ENCODE peak calls at places on chromosomes 4 and X, in nine cellular contexts. One of them, this sample, is unnamed.

GRCh38 chr4:183107891-183108459 is 8.9 kb downstream of the WWC2 start:
- DNase-seq in left lung: no peak
- DNase-seq in upper lobe of right lung: no peak
- DNase-seq in hippocampal formation: no peak
- DNase-seq in GM23248: no peak
- DNase-seq in fibroblast of mammary gland: peak
- DNase-seq in activated CD4-positive, CD25-positive, alpha-beta regulatory T cell treated with anti-CD3 and anti-CD28 coated beads, Interleukin-2, amount 50 U/mL, for 16 hours: no peak
- DNase-seq in stimulated activated CD4-positive, alpha-beta T cell treated with anti-CD3 and anti-CD28 coated beads, Interleukin-4, amount 100 ng/mL, for 24 hours: no peak
- DNase-seq in retina: no peak
- DNase-seq in this sample: no peak

GRCh38 chr4:119261986-119262385 is 49.5 kb downstream of the USP53 start:
- DNase-seq in left lung: no peak
- DNase-seq in upper lobe of right lung: no peak
- DNase-seq in hippocampal formation: no peak
- DNase-seq in GM23248: no peak
- DNase-seq in fibroblast of mammary gland: no peak
- DNase-seq in activated CD4-positive, CD25-positive, alpha-beta regulatory T cell treated with anti-CD3 and anti-CD28 coated beads, Interleukin-2, amount 50 U/mL, for 16 hours: no peak
- DNase-seq in stimulated activated CD4-positive, alpha-beta T cell treated with anti-CD3 and anti-CD28 coated beads, Interleukin-4, amount 100 ng/mL, for 24 hours: no peak
- DNase-seq in retina: no peak
- DNase-seq in this sample: no peak

GRCh38 chr4:3209551-3210325 is 39.2 kb upstream of the MSANTD1 start:
- DNase-seq in left lung: peak
- DNase-seq in upper lobe of right lung: no peak
- DNase-seq in hippocampal formation: no peak
- DNase-seq in GM23248: no peak
- DNase-seq in fibroblast of mammary gland: no peak
- DNase-seq in activated CD4-positive, CD25-positive, alpha-beta regulatory T cell treated with anti-CD3 and anti-CD28 coated beads, Interleukin-2, amount 50 U/mL, for 16 hours: no peak
- DNase-seq in stimulated activated CD4-positive, alpha-beta T cell treated with anti-CD3 and anti-CD28 coated beads, Interleukin-4, amount 100 ng/mL, for 24 hours: no peak
- DNase-seq in retina: no peak
- DNase-seq in this sample: no peak

GRCh38 chrX:10326578-10326977 is 169.8 kb downstream of the CLCN4 start:
- DNase-seq in left lung: no peak
- DNase-seq in upper lobe of right lung: no peak
- DNase-seq in hippocampal formation: no peak
- DNase-seq in GM23248: peak
- DNase-seq in fibroblast of mammary gland: peak
- DNase-seq in activated CD4-positive, CD25-positive, alpha-beta regulatory T cell treated with anti-CD3 and anti-CD28 coated beads, Interleukin-2, amount 50 U/mL, for 16 hours: no peak
- DNase-seq in stimulated activated CD4-positive, alpha-beta T cell treated with anti-CD3 and anti-CD28 coated beads, Interleukin-4, amount 100 ng/mL, for 24 hours: no peak
- DNase-seq in retina: no peak
- DNase-seq in this sample: no peak

GRCh38 chr4:79331126-79331876 is 5.4 kb upstream of the NAA11 start:
- DNase-seq in left lung: no peak
- DNase-seq in upper lobe of right lung: no peak
- DNase-seq in hippocampal formation: no peak
- DNase-seq in GM23248: no peak
- DNase-seq in fibroblast of mammary gland: peak
- DNase-seq in activated CD4-positive, CD25-positive, alpha-beta regulatory T cell treated with anti-CD3 and anti-CD28 coated beads, Interleukin-2, amount 50 U/mL, for 16 hours: no peak
- DNase-seq in stimulated activated CD4-positive, alpha-beta T cell treated with anti-CD3 and anti-CD28 coated beads, Interleukin-4, amount 100 ng/mL, for 24 hours: no peak
- DNase-seq in retina: no peak
- DNase-seq in this sample: no peak

GRCh38 chrX:48897157-48897620 is 379 bp downstream of the TIMM17B start:
- DNase-seq in left lung: peak
- DNase-seq in upper lobe of right lung: peak
- DNase-seq in hippocampal formation: peak
- DNase-seq in GM23248: peak
- DNase-seq in fibroblast of mammary gland: peak
- DNase-seq in activated CD4-positive, CD25-positive, alpha-beta regulatory T cell treated with anti-CD3 and anti-CD28 coated beads, Interleukin-2, amount 50 U/mL, for 16 hours: no peak
- DNase-seq in stimulated activated CD4-positive, alpha-beta T cell treated with anti-CD3 and anti-CD28 coated beads, Interleukin-4, amount 100 ng/mL, for 24 hours: peak
- DNase-seq in retina: peak
- DNase-seq in this sample: peak

GRCh38 chr4:109599046-109599652 is 39.1 kb downstream of the MCUB start:
- DNase-seq in left lung: no peak
- DNase-seq in upper lobe of right lung: no peak
- DNase-seq in hippocampal formation: no peak
- DNase-seq in GM23248: no peak
- DNase-seq in fibroblast of mammary gland: no peak
- DNase-seq in activated CD4-positive, CD25-positive, alpha-beta regulatory T cell treated with anti-CD3 and anti-CD28 coated beads, Interleukin-2, amount 50 U/mL, for 16 hours: no peak
- DNase-seq in stimulated activated CD4-positive, alpha-beta T cell treated with anti-CD3 and anti-CD28 coated beads, Interleukin-4, amount 100 ng/mL, for 24 hours: no peak
- DNase-seq in retina: no peak
- DNase-seq in this sample: no peak

GRCh38 chrX:40406330-40406859 is 174.4 kb upstream of the ATP6AP2 start:
- DNase-seq in left lung: no peak
- DNase-seq in upper lobe of right lung: no peak
- DNase-seq in hippocampal formation: peak
- DNase-seq in GM23248: no peak
- DNase-seq in fibroblast of mammary gland: no peak
- DNase-seq in activated CD4-positive, CD25-positive, alpha-beta regulatory T cell treated with anti-CD3 and anti-CD28 coated beads, Interleukin-2, amount 50 U/mL, for 16 hours: no peak
- DNase-seq in stimulated activated CD4-positive, alpha-beta T cell treated with anti-CD3 and anti-CD28 coated beads, Interleukin-4, amount 100 ng/mL, for 24 hours: no peak
- DNase-seq in retina: no peak
- DNase-seq in this sample: no peak

GRCh38 chr4:150381671-150382427 is 200.1 kb upstream of the MAB21L2 start:
- DNase-seq in left lung: no peak
- DNase-seq in upper lobe of right lung: no peak
- DNase-seq in hippocampal formation: no peak
- DNase-seq in GM23248: peak
- DNase-seq in fibroblast of mammary gland: peak
- DNase-seq in activated CD4-positive, CD25-positive, alpha-beta regulatory T cell treated with anti-CD3 and anti-CD28 coated beads, Interleukin-2, amount 50 U/mL, for 16 hours: no peak
- DNase-seq in stimulated activated CD4-positive, alpha-beta T cell treated with anti-CD3 and anti-CD28 coated beads, Interleukin-4, amount 100 ng/mL, for 24 hours: no peak
- DNase-seq in retina: no peak
- DNase-seq in this sample: no peak

GRCh38 chr4:85703098-85703497 is 228.1 kb downstream of the ARHGAP24 start:
- DNase-seq in left lung: no peak
- DNase-seq in upper lobe of right lung: no peak
- DNase-seq in hippocampal formation: no peak
- DNase-seq in GM23248: peak
- DNase-seq in fibroblast of mammary gland: peak
- DNase-seq in activated CD4-positive, CD25-positive, alpha-beta regulatory T cell treated with anti-CD3 and anti-CD28 coated beads, Interleukin-2, amount 50 U/mL, for 16 hours: no peak
- DNase-seq in stimulated activated CD4-positive, alpha-beta T cell treated with anti-CD3 and anti-CD28 coated beads, Interleukin-4, amount 100 ng/mL, for 24 hours: no peak
- DNase-seq in retina: no peak
- DNase-seq in this sample: no peak

GRCh38 chr4:8897768-8898167 is 26.1 kb upstream of the HMX1 start:
- DNase-seq in left lung: peak
- DNase-seq in upper lobe of right lung: no peak
- DNase-seq in hippocampal formation: no peak
- DNase-seq in GM23248: peak
- DNase-seq in fibroblast of mammary gland: no peak
- DNase-seq in activated CD4-positive, CD25-positive, alpha-beta regulatory T cell treated with anti-CD3 and anti-CD28 coated beads, Interleukin-2, amount 50 U/mL, for 16 hours: no peak
- DNase-seq in stimulated activated CD4-positive, alpha-beta T cell treated with anti-CD3 and anti-CD28 coated beads, Interleukin-4, amount 100 ng/mL, for 24 hours: no peak
- DNase-seq in retina: no peak
- DNase-seq in this sample: no peak

GRCh38 chr4:1221155-1221870 is 27.6 kb downstream of the CTBP1 start:
- DNase-seq in left lung: no peak
- DNase-seq in upper lobe of right lung: no peak
- DNase-seq in hippocampal formation: no peak
- DNase-seq in GM23248: no peak
- DNase-seq in fibroblast of mammary gland: no peak
- DNase-seq in activated CD4-positive, CD25-positive, alpha-beta regulatory T cell treated with anti-CD3 and anti-CD28 coated beads, Interleukin-2, amount 50 U/mL, for 16 hours: no peak
- DNase-seq in stimulated activated CD4-positive, alpha-beta T cell treated with anti-CD3 and anti-CD28 coated beads, Interleukin-4, amount 100 ng/mL, for 24 hours: no peak
- DNase-seq in retina: no peak
- DNase-seq in this sample: no peak

GRCh38 chr4:54065282-54066087 is 1.1 kb upstream of the CHIC2 start:
- DNase-seq in left lung: no peak
- DNase-seq in upper lobe of right lung: no peak
- DNase-seq in hippocampal formation: no peak
- DNase-seq in GM23248: peak
- DNase-seq in fibroblast of mammary gland: peak
- DNase-seq in activated CD4-positive, CD25-positive, alpha-beta regulatory T cell treated with anti-CD3 and anti-CD28 coated beads, Interleukin-2, amount 50 U/mL, for 16 hours: no peak
- DNase-seq in stimulated activated CD4-positive, alpha-beta T cell treated with anti-CD3 and anti-CD28 coated beads, Interleukin-4, amount 100 ng/mL, for 24 hours: no peak
- DNase-seq in retina: no peak
- DNase-seq in this sample: no peak

GRCh38 chr4:98804403-98804802 is 124.5 kb downstream of the EIF4E start:
- DNase-seq in left lung: no peak
- DNase-seq in upper lobe of right lung: no peak
- DNase-seq in hippocampal formation: no peak
- DNase-seq in GM23248: no peak
- DNase-seq in fibroblast of mammary gland: no peak
- DNase-seq in activated CD4-positive, CD25-positive, alpha-beta regulatory T cell treated with anti-CD3 and anti-CD28 coated beads, Interleukin-2, amount 50 U/mL, for 16 hours: no peak
- DNase-seq in stimulated activated CD4-positive, alpha-beta T cell treated with anti-CD3 and anti-CD28 coated beads, Interleukin-4, amount 100 ng/mL, for 24 hours: no peak
- DNase-seq in retina: no peak
- DNase-seq in this sample: no peak

GRCh38 chrX:39361736-39362135 is 560.5 kb downstream of the MID1IP1 start:
- DNase-seq in left lung: no peak
- DNase-seq in upper lobe of right lung: no peak
- DNase-seq in hippocampal formation: peak
- DNase-seq in GM23248: peak
- DNase-seq in fibroblast of mammary gland: no peak
- DNase-seq in activated CD4-positive, CD25-positive, alpha-beta regulatory T cell treated with anti-CD3 and anti-CD28 coated beads, Interleukin-2, amount 50 U/mL, for 16 hours: no peak
- DNase-seq in stimulated activated CD4-positive, alpha-beta T cell treated with anti-CD3 and anti-CD28 coated beads, Interleukin-4, amount 100 ng/mL, for 24 hours: no peak
- DNase-seq in retina: peak
- DNase-seq in this sample: no peak

GRCh38 chr4:158572608-158573007 is 50.9 kb downstream of the RXFP1 start:
- DNase-seq in left lung: no peak
- DNase-seq in upper lobe of right lung: no peak
- DNase-seq in hippocampal formation: no peak
- DNase-seq in GM23248: no peak
- DNase-seq in fibroblast of mammary gland: no peak
- DNase-seq in activated CD4-positive, CD25-positive, alpha-beta regulatory T cell treated with anti-CD3 and anti-CD28 coated beads, Interleukin-2, amount 50 U/mL, for 16 hours: no peak
- DNase-seq in stimulated activated CD4-positive, alpha-beta T cell treated with anti-CD3 and anti-CD28 coated beads, Interleukin-4, amount 100 ng/mL, for 24 hours: no peak
- DNase-seq in retina: no peak
- DNase-seq in this sample: no peak

This sample was measured in nucleus accumbens.